ENCODE peak calls at places on chromosomes 2 and 18, in four cellular contexts. V, A, N and D are unnamed samples.

GRCh38 chr18:57084331-57085298 is 62.3 kb upstream of the BOD1L2 start:
- DNase-seq in V (no peak), A (no peak), N (peak; percentile 82), D (no peak)

GRCh38 chr2:98460573-98461560 is 16.2 kb downstream of the INPP4A start:
- DNase-seq in V (no peak), A (no peak), N (peak; percentile 93), D (peak; percentile 13)

GRCh38 chr2:69089244-69089643 is 76.3 kb downstream of the ANTXR1 start:
- DNase-seq in V (no peak), A (peak; percentile 57), N (no peak), D (no peak)

GRCh38 chr2:148569221-148569620 is 75.3 kb upstream of the EPC2 start:
- DNase-seq in V (no peak), A (no peak), N (no peak), D (no peak)

GRCh38 chr2:497770-498492 is 179.3 kb downstream of the TMEM18 start:
- DNase-seq in V (no peak), A (no peak), N (no peak), D (no peak)

GRCh38 chr2:150528861-150529801 is 41.7 kb upstream of the RND3 start:
- DNase-seq in V (no peak), A (peak; percentile 79), N (peak; percentile 63), D (peak; percentile 64)

GRCh38 chr18:63087421-63088230 is 231.9 kb downstream of the BCL2 start:
- DNase-seq in V (no peak), A (no peak), N (no peak), D (no peak)

GRCh38 chr2:165003443-165004130 is 48.3 kb upstream of the SLC38A11 start:
- DNase-seq in V (no peak), A (no peak), N (no peak), D (no peak)

GRCh38 chr2:105950521-105951389 is 206.0 kb downstream of the NCK2 start:
- DNase-seq in V (no peak), A (no peak), N (no peak), D (no peak)

GRCh38 chr2:85132392-85132791 is 800 bp upstream of the TCF7L1 start:
- DNase-seq in V (no peak), A (peak; percentile 39), N (no peak), D (no peak)

GRCh38 chr2:85134255-85135065 is 1.3 kb downstream of the TCF7L1 start:
- DNase-seq in V (no peak), A (peak; percentile 54), N (no peak), D (no peak)

GRCh38 chr2:85132834-85133637 is at the start of gene TCF7L1:
- DNase-seq in V (peak; percentile 35), A (peak; percentile 88), N (peak; percentile 50), D (no peak)

GRCh38 chr2:85135066-85135914 is 2.1 kb downstream of the TCF7L1 start:
- DNase-seq in V (no peak), A (no peak), N (no peak), D (no peak)

GRCh38 chr2:85133751-85134254 is 611 bp downstream of the TCF7L1 start:
- DNase-seq in V (no peak), A (peak; percentile 46), N (no peak), D (no peak)
- H3K4me3 ChIP-seq in V (no peak overlapping the region), A (peak overlapping the region; percentile 100), N (no peak overlapping the region), D (no peak overlapping the region)

GRCh38 chr2:134269986-134270735 is 16.3 kb downstream of the MGAT5 start:
- DNase-seq in V (no peak), A (no peak), N (no peak), D (no peak)
- H3K9ac ChIP-seq in V (no peak overlapping the region), A (no peak overlapping the region), N (no peak overlapping the region), D (no peak overlapping the region)

DNA sequence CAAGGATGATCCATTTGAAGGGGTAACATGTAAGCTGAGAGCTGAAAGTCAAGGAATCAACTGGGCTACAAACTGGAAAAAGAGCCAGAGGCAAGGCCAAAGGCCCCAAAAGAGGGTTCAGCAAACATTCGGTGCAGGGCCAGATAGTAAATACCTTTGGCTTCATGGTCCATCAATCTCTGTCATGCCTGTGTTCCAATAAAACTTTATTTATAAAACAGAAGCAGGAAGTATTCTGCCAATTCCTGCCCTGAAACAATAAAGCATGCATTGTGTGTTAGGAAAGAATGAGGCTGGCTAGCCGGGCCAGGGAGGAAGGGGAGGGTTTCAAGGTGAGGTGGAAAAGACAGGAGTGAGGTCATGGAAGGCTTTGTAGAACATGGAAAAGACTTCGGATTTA is 107.1 kb downstream of the LBH start:
- DNase-seq in V (no peak), A (no peak), N (no peak), D (no peak)
- TF ChIP-seq CTCF in V (no peak), A (no peak), N (no peak), D (no peak)

DNA sequence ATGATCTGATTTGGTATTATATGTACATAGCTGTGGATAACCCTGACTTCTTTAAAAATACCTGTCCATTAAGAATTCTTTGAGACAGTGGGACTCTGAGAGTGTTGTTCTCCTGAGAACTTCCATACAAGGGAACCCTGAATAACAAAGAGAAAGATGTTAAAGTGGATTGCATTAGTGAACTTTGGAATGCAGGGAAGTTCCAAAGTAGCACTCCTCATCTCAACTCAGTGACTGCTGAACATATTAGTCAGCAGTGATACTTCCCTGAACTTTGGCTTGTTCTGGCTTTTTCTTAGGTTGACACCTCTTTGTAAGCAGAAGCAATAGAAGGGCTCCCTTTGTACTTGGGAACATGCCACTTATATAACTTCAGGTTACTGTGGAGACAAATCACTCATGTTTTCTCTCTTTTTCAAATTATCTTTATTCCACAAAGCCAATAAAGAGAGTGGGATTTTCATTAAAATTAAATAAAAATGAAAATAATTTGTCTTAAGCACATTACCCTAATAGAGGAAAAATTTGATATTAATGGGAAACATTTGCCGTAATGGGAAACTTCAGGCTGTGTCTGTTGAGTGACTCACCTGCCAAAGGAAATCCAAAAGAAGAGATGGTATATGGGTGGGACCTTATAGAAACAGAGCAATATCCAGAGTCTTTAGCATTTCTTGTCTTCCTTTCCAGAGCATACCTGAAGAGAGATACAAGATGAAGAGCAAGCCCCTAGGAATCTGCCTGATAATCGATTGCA is 33.3 kb downstream of the CFLAR start:
- DNase-seq in V (peak; percentile 97), A (peak; percentile 96), N (no peak), D (no peak)
- H3K4me3 ChIP-seq in V (peak overlapping the region; percentile 5), A (no peak overlapping the region), N (no peak overlapping the region), D (no peak overlapping the region)